ENCODE peak calls at places on chromosomes 3 and 15, in four cellular contexts. P, L, A and O are unnamed samples. For H3K4me1, the result is how much of the 10 kb centered on the place peaks cover.

GRCh38 chr15:42082141-42082540 is 12.2 kb downstream of the PLA2G4D start:
- DNase-seq in P (no peak), A (no peak), L (no peak), O (no peak)

GRCh38 chr3:78888650-78889049 is 879.1 kb downstream of the ROBO1 start:
- DNase-seq in A (no peak), L (no peak), P (no peak), O (no peak)

GRCh38 chr15:32844118-32844711 is 126.4 kb downstream of the GREM1 start:
- DNase-seq in A (no peak), L (no peak), P (no peak), O (no peak)

GRCh38 chr15:50051811-50052419 is 67.1 kb downstream of the ATP8B4 start:
- DNase-seq in P (peak), L (no peak), A (no peak), O (no peak)

GRCh38 chr3:36175916-36176461 is 204.3 kb upstream of the STAC start:
- DNase-seq in A (no peak), L (no peak), P (no peak), O (no peak)

GRCh38 chr3:25648107-25648535 is 16.6 kb downstream of the TOP2B start:
- DNase-seq in A (no peak), P (peak), L (no peak), O (peak)

GRCh38 chr3:153768559-153769469 is 352.4 kb upstream of the ARHGEF26 start:
- DNase-seq in L (peak), A (no peak), P (peak), O (no peak)

GRCh38 chr3:196193738-196194541 is 17.3 kb downstream of the ZDHHC19 start:
- DNase-seq in A (peak), P (peak), L (peak), O (no peak)

GRCh38 chr3:8663177-8664061 is 18.8 kb upstream of the SSUH2 start:
- DNase-seq in L (no peak), A (no peak), P (peak), O (peak)

GRCh38 chr15:38843736-38844590 is 279.3 kb upstream of the RASGRP1 start:
- DNase-seq in L (no peak), P (no peak), A (no peak), O (no peak)

GRCh38 chr3:152155246-152155645 is 113.5 kb upstream of the MBNL1 start:
- DNase-seq in L (no peak), A (no peak), P (no peak), O (no peak)

GRCh38 chr15:25613113-25613512 is 174.3 kb upstream of the UBE3A start:
- DNase-seq in A (no peak), L (no peak), P (no peak), O (no peak)

GRCh38 chr3:72977060-72977459 is 19.6 kb upstream of the PPP4R2 start:
- DNase-seq in A (no peak), L (no peak), P (no peak), O (no peak)

GRCh38 chr15:68209735-68210408 is 4.7 kb upstream of the CALML4 start:
- DNase-seq in L (no peak), P (no peak), A (no peak), O (no peak)

GRCh38 chr15:70853270-70853854 is 595 bp downstream of the LARP6 start:
- DNase-seq in P (peak), A (peak), L (no peak), O (no peak)

GRCh38 chr15:73983211-73983727 is 8.8 kb downstream of the STOML1 start:
- DNase-seq in P (no peak), A (peak), L (peak), O (peak)

GRCh38 chr15:68775671-68776476 is 44.8 kb downstream of the ANP32A start:
- DNase-seq in A (peak), L (no peak), P (peak), O (peak)

DNA sequence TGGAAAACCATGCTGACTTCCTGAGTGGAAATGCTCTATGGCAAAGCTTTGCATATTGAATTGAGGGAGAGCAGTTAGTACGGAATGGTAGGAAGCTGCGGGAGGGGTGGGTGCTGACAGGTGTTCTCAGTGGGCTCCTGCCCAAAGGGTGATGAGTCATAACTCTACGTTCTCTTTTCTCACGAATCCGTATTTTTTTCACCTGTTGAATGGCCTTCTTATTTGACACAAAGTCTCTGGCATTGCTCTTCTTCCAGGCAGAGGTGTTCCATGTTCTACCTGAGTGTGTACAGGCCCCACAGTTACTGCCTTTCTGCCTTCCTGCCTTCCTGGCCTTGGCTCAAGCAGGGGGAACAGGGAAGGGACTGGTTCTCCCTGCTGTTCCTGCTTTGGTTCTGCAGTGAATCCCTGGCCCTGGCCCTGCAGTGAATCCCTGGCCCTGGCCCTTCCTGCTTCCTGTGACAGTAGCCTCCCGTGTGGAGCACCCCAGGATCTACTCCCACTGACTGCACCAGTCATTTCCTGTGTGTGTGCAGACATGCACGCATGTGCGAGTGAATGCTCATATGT is 31.9 kb downstream of the TRAK1 start:
- DNase-seq in A (no peak), P (no peak), L (no peak), O (no peak)
- H3K4me1 ChIP-seq in A (under half), P (under half), L (under half), O (half or more)

DNA sequence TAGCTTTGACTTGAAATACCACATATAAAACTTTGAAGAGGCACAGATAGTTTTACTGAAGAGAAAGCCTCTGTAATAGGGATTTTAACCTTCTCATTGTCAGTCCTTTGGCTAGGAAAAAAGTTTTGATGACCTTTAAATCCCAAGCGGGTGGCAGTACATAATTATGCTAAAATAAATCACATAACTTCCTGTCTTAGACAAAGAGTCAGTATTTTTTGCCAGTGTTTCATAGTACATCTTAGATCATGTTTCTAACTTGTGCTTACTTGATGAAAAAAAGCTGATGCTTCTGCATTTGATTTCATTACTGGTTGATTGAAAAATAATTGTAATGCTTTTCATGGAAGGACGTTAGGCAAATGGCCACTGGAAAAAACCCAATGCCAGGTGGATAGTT is 5.8 kb downstream of the ST3GAL6 start:
- DNase-seq in L (no peak), P (no peak), A (no peak), O (no peak)
- H3K27ac ChIP-seq in L (no peak), P (peak), A (peak), O (no peak)

DNA sequence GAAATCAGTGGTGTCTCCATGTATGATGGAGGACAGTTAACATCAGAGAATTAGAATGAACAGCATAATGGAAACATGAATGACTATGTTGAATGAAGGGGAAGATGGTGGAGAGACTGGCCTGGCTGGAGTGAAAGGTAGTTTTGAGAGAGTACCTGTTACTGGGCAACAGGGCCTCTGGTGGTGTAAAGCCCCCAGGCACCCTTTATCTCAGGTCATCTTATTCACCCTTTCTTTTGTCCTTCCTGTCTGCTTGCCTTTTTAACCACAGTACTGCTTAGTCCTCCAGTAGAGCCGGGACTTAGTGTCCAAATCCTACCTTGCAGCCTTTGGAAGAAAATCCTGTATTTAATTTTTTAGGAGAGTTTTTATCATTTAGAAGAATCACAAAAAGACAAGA is 6.2 kb downstream of the IREB2 start:
- DNase-seq in L (no peak), P (no peak), A (no peak), O (no peak)
- H3K4me1 ChIP-seq in L (half or more), P (under half), A (under half), O (half or more)

DNA sequence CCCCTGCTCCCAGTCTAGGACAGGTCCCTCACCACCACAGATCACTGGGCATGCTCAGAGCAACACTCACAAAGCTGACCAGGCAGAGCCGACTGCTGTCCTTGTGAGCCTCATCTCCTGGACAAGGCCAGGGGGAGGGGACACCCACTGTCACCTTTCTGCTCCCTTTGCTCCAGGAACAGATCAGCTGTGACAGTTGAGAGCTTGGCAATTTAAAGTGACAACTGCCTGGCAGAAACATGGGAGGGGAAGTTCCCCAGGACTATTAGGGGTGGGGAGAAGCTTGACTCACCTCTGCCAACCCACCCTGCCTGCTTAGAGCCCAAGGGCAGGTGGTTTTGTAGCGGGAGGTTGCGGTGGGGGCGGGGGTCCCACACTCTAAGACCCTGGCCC is 80.6 kb downstream of the IQSEC1 start:
- DNase-seq in P (no peak), L (no peak), A (no peak), O (peak)
- H3K27ac ChIP-seq in P (no peak), L (no peak), A (peak), O (peak)

GRCh38 chr15:89096664-89097063 is 8.4 kb downstream of the ABHD2 start:
- DNase-seq in L (no peak), A (no peak), P (no peak), O (no peak)

GRCh38 chr15:89093509-89093908 is 5.3 kb downstream of the ABHD2 start:
- DNase-seq in P (no peak), A (no peak), L (no peak), O (no peak)

GRCh38 chr15:89095073-89095472 is 6.8 kb downstream of the ABHD2 start:
- DNase-seq in A (no peak), L (no peak), P (no peak), O (no peak)

GRCh38 chr15:89097313-89097712 is 9.1 kb downstream of the ABHD2 start:
- DNase-seq in P (no peak), A (no peak), L (no peak), O (no peak)

DNA sequence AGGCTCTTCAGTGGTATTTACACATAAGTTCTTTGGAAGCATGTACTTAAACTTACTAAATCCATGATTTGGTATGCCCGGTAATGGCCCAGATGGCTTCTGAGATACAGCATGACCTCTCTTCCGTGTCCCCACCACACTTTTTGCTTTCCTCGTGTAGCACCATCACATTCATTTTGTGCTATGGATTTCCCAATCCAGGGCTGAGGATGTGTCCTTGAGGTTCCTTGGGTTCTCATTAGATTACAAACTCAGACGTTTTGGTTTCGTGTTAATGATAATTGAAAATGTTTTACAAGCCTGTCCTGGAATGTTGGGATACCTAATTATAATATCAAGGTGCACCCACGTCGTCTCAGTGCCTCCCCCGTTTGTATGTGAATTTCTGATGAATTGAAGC is 7.3 kb downstream of the ABHD2 start:
- DNase-seq in A (no peak), P (no peak), L (no peak), O (no peak)
- H3K4me1 ChIP-seq in A (under half), P (under half), L (half or more), O (half or more)

DNA sequence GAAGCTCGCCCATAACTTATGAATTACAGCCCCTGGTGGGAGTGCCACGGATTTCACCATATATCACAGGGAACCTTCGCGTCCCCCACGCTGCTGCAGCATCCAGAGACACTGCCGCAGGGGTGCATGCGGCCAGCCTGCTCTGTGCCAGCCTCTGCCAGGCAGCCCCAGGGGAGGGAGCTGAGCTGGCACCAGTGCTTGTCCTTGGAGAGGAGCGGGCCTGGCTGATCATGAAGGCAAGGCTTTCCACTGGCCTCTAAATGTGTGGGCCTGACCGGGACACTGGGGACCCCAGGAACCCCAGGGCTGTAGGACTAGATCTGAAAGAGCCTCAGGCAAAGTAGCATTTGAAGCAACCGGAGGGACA is 114.3 kb downstream of the ETFA start:
- DNase-seq in A (no peak), P (no peak), L (peak), O (peak)
- H3K27ac ChIP-seq in A (peak), P (no peak), L (no peak), O (peak)

DNA sequence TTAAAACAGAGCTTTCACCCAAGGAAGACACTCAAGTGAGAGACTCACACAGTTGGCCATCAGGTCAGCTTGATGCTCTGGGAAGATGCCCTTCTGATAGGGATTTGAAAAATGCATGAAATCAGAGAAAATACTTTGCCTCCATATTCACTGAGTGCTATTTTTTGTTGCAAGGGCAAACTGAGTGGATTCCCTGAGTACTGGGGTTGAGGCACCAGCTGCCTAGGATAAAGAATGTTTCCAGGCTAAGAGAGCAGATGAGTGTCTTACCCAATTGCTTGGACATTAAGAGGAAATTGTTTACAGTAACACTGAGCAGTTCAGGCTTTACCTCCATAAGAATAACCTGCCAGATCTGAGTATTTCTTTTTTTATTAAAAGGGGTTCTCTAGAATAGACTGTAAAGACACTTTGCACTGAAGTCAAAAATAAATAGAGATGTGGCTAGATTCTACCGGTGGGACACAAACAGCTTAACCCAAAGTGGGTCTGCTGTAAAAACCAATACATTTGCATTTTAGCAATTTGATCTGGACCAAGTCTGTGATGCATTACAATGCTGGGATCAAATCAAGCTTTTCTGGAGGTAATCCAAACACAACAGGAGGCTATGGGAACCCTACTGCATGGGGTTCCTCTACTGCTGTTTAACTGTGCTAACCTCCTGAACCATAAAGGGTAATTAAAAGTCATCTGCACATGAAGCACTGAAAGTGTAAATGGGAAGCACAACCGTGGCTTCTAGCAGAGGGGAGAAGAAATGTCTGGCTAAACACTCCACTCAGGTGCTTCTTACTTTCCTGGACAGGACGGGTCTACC is 238.8 kb upstream of the WNT5A start:
- DNase-seq in L (no peak), A (no peak), P (no peak), O (no peak)
- H3K4me1 ChIP-seq in L (under half), A (under half), P (under half), O (under half)